ENCODE peak calls at places on chromosome X, in nine cellular contexts. H is tibial nerve; Q is aorta; K is adipocyte; V is CD4-positive, CD25-positive, alpha-beta regulatory T cell; Y is stomach; N is CD8-positive, alpha-beta T cell; I is effector memory CD4-positive, alpha-beta T cell; B is NT2/D1. T is an unnamed sample.

GRCh38 chrX:120791013-120791643 is 84.5 kb downstream of the CT47B1 start:
- DNase-seq in H (peak; percentile 24), K (peak; percentile 79), I (no peak), B (no peak), Y (peak; percentile 43), Q (peak; percentile 77), V (no peak), N (no peak), T (no peak)

GRCh38 chrX:19990225-19990518 is 689 bp downstream of the BCLAF3 start:
- DNase-seq in N (no peak), B (no peak), Q (no peak), K (peak; percentile 27), I (no peak), Y (no peak), H (no peak), V (no peak), T (no peak)

GRCh38 chrX:426881-427280 is 40.2 kb upstream of the PPP2R3B start:
- DNase-seq in B (no peak), V (no peak), I (no peak), Q (no peak), N (no peak), K (no peak), Y (no peak), H (no peak), T (no peak)

GRCh38 chrX:120111611-120112010 is 4.1 kb downstream of the RHOXF1 start:
- DNase-seq in K (peak; percentile 35), I (no peak), B (no peak), H (no peak), Q (no peak), Y (no peak), N (no peak), V (no peak), T (no peak)

GRCh38 chrX:15336023-15336413 is 695 bp upstream of the PIGA start:
- DNase-seq in B (no peak), H (peak; percentile 7), K (peak; percentile 76), I (peak; percentile 44), V (no peak), Q (no peak), Y (no peak), N (no peak), T (no peak)

GRCh38 chrX:133908223-133908622 is 77.2 kb downstream of the GPC3 start:
- DNase-seq in Q (no peak), V (no peak), Y (no peak), H (no peak), N (no peak), K (no peak), I (no peak), B (no peak), T (no peak)

GRCh38 chrX:48854898-48855297 is 19.5 kb upstream of the PCSK1N start:
- DNase-seq in I (no peak), V (no peak), K (peak; percentile 4), N (no peak), Y (no peak), Q (no peak), H (no peak), B (no peak), T (peak; percentile 5)

GRCh38 chrX:41722816-41723215 is 1.2 kb upstream of the GPR82 start:
- DNase-seq in I (no peak), N (no peak), B (no peak), Q (no peak), K (peak; percentile 39), Y (no peak), H (no peak), V (no peak), T (no peak)

GRCh38 chrX:154730271-154730883 is 20.5 kb downstream of the GAB3 start:
- DNase-seq in Y (no peak), H (no peak), I (no peak), N (no peak), V (no peak), K (peak; percentile 83), Q (no peak), B (no peak), T (no peak)

GRCh38 chrX:153620576-153620975 is 21.6 kb upstream of the CCNQ start:
- DNase-seq in V (no peak), H (no peak), N (no peak), K (no peak), Y (no peak), Q (no peak), B (no peak), I (no peak), T (no peak)

DNA sequence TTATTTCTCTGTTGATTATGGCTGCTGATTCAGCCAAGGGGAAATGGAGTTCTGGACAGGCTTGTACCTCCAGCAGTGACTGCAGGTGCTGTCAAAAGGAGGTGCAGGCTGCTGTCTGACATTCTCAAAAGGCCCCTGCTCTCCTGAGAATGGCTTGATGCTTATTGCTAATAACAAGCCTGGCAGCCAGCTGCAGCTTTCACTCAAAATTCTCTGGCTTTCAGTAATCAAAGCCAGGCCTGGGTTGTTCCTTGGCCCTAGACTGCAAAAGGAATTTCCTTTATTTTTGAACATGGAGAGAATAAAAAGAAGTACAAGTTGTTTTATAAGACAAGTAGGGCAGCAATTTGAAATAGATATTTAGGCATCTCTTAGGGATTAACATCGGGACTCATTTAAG is 575.9 kb downstream of the MID1IP1 start:
- DNase-seq in I (no peak), Y (no peak), N (no peak), V (no peak), H (no peak), B (no peak), Q (no peak), K (no peak), T (no peak)
- H3K4me1 ChIP-seq in I (no peaks in the 10 kb centered on the region), Y (no peaks in the 10 kb centered on the region), N (no peaks in the 10 kb centered on the region), V (no peaks in the 10 kb centered on the region), H (no peaks in the 10 kb centered on the region), B (no peaks in the 10 kb centered on the region), Q (no peaks in the 10 kb centered on the region), K (no peaks in the 10 kb centered on the region), T (no peaks in the 10 kb centered on the region)

GRCh38 chrX:137479394-137479793 is 86.5 kb upstream of the ZIC3 start:
- DNase-seq in V (no peak), I (no peak), B (no peak), Q (no peak), K (no peak), H (no peak), Y (no peak), N (no peak), T (no peak)

GRCh38 chrX:137482136-137482535 is 83.8 kb upstream of the ZIC3 start:
- DNase-seq in Q (no peak), K (no peak), H (no peak), V (no peak), Y (no peak), N (no peak), B (no peak), I (no peak), T (no peak)

DNA sequence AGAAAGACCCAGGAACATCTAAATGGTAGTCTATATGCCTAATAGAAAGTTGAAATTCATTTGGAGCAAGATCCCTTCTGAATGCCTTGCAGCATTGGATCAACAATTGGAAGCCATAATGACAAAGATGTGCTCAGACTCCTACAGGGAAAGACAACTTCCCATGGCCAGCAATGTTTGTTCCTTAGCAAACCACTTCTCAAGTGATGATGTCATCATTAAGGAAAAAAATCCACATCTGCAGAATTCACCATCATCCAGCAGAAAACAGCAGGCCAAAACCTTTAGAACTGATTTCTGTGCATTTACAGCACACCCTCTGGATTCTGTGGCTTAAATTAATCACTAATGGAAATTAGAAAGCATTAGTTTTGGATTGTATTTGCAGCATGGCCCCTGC is 82.4 kb upstream of the ZIC3 start:
- DNase-seq in H (no peak), N (no peak), K (no peak), B (no peak), Y (no peak), I (no peak), Q (no peak), V (no peak), T (no peak)
- H3K4me3 ChIP-seq in H (no peak overlapping the region), N (no peak overlapping the region), K (no peak overlapping the region), B (no peak overlapping the region), Y (no peak overlapping the region), I (no peak overlapping the region), Q (no peak overlapping the region), V (no peak overlapping the region), T (no peak overlapping the region)

GRCh38 chrX:147494365-147494764 is 417.4 kb upstream of the FMR1 start:
- DNase-seq in I (no peak), H (no peak), V (no peak), B (no peak), K (no peak), Y (no peak), N (no peak), Q (no peak), T (no peak)

GRCh38 chrX:147498796-147499195 is 412.9 kb upstream of the FMR1 start:
- DNase-seq in Y (no peak), I (no peak), V (no peak), B (peak; percentile 8), K (no peak), Q (no peak), N (no peak), H (no peak), T (no peak)
- H3K4me1 ChIP-seq in Y (no peaks in the 10 kb centered on the region), I (no peaks in the 10 kb centered on the region), V (no peaks in the 10 kb centered on the region), B (no peaks in the 10 kb centered on the region), K (no peaks in the 10 kb centered on the region), Q (no peaks in the 10 kb centered on the region), N (no peaks in the 10 kb centered on the region), H (no peaks in the 10 kb centered on the region), T (no peaks in the 10 kb centered on the region)

GRCh38 chrX:45783002-45783401 is 582.3 kb upstream of the DIPK2B start:
- DNase-seq in Q (no peak), Y (no peak), N (no peak), B (no peak), H (no peak), V (no peak), I (no peak), K (no peak), T (no peak)

GRCh38 chrX:45784590-45784989 is 583.9 kb upstream of the DIPK2B start:
- DNase-seq in Q (no peak), H (no peak), Y (no peak), B (no peak), I (no peak), V (no peak), N (no peak), K (no peak), T (no peak)

GRCh38 chrX:45788941-45789348 is 588.3 kb upstream of the DIPK2B start:
- DNase-seq in B (no peak), Y (no peak), Q (no peak), I (no peak), V (no peak), K (no peak), N (no peak), H (no peak), T (no peak)

GRCh38 chrX:45788315-45788714 is 587.6 kb upstream of the DIPK2B start:
- DNase-seq in Y (no peak), Q (no peak), B (no peak), V (no peak), I (no peak), N (no peak), H (no peak), K (no peak), T (no peak)
- H3K4me3 ChIP-seq in Y (no peak overlapping the region), Q (no peak overlapping the region), B (no peak overlapping the region), V (no peak overlapping the region), I (no peak overlapping the region), N (no peak overlapping the region), H (no peak overlapping the region), K (peak overlapping the region; percentile 28), T (no peak overlapping the region)

DNA sequence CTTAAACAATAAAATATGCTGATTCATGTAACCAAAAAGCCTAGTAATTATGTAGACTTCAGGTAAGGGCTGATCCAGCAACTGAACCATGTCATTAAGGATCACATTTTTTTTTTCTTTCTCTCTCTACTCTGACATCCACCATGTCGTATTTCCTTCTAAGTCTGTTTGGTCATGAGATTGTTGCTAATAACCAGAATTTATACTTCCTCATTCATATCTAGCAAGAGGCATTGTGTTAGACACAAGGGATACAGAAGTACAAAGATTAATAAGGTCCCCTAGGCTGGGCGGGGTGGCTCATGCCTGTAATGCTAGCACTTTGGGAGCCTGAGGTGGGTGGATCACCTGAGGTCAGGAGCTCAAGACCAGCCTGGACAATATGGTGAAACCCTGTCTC is 24.1 kb downstream of the PHEX start:
- DNase-seq in Y (no peak), N (no peak), K (no peak), V (no peak), I (no peak), H (no peak), B (no peak), Q (no peak), T (no peak)
- H3K4me1 ChIP-seq in Y (no peaks in the 10 kb centered on the region), N (no peaks in the 10 kb centered on the region), K (no peaks in the 10 kb centered on the region), V (no peaks in the 10 kb centered on the region), I (no peaks in the 10 kb centered on the region), H (no peaks in the 10 kb centered on the region), B (no peaks in the 10 kb centered on the region), Q (no peaks in the 10 kb centered on the region), T (no peaks in the 10 kb centered on the region)

T was measured in DND-41.